ENCODE peak calls at places on chromosomes 2 and 18, in nine cellular contexts. T, L, G, C, I, M, W, K and F are unnamed samples.

GRCh38 chr18:10168477-10168876 is 254.7 kb downstream of the VAPA start:
- DNase-seq in T (peak), L (no peak), G (no peak), C (no peak), I (no peak), M (no peak), W (no peak), K (no peak), F (no peak)

GRCh38 chr18:4631239-4631638 is 176.1 kb upstream of the DLGAP1 start:
- DNase-seq in T (no peak), L (no peak), G (no peak), C (no peak), I (no peak), M (no peak), W (no peak), K (no peak), F (no peak)

GRCh38 chr18:77807650-77808049 is 558.0 kb downstream of the GALR1 start:
- DNase-seq in T (no peak), L (no peak), G (no peak), C (no peak), I (no peak), M (no peak), W (no peak), K (no peak), F (no peak)

GRCh38 chr2:193584001-193584400 is 1389.3 kb upstream of the TMEFF2 start:
- DNase-seq in T (no peak), L (no peak), G (peak), C (no peak), I (no peak), M (no peak), W (peak), K (no peak), F (no peak)

GRCh38 chr2:96685285-96685591 is 42.7 kb downstream of the FER1L5 start:
- DNase-seq in T (peak), L (no peak), G (no peak), C (peak), I (no peak), M (no peak), W (peak), K (no peak), F (no peak)

GRCh38 chr2:130357864-130358263 is 2.0 kb downstream of the PTPN18 start:
- DNase-seq in T (no peak), L (no peak), G (no peak), C (no peak), I (no peak), M (no peak), W (no peak), K (no peak), F (no peak)

GRCh38 chr2:63058742-63059433 is 8.3 kb downstream of the OTX1 start:
- DNase-seq in T (no peak), L (no peak), G (no peak), C (no peak), I (no peak), M (no peak), W (no peak), K (no peak), F (no peak)

GRCh38 chr2:128032092-128032491 is 4.2 kb upstream of the SAP130 start:
- DNase-seq in T (no peak), L (no peak), G (no peak), C (no peak), I (no peak), M (no peak), W (no peak), K (no peak), F (no peak)

GRCh38 chr2:102110596-102111334 is 31.8 kb upstream of the IL1R1 start:
- DNase-seq in T (no peak), L (no peak), G (no peak), C (peak), I (peak), M (no peak), W (no peak), K (no peak), F (no peak)

GRCh38 chr2:46327627-46328026 is 30.4 kb downstream of the EPAS1 start:
- DNase-seq in T (no peak), L (no peak), G (no peak), C (no peak), I (no peak), M (no peak), W (no peak), K (no peak), F (no peak)

GRCh38 chr18:80037300-80037699 is 3.1 kb downstream of the RBFA start:
- DNase-seq in T (no peak), L (no peak), G (no peak), C (no peak), I (no peak), M (no peak), W (peak), K (no peak), F (no peak)

GRCh38 chr18:48940854-48941531 is 9.8 kb downstream of the SMAD7 start:
- DNase-seq in T (no peak), L (no peak), G (peak), C (no peak), I (peak), M (no peak), W (no peak), K (peak), F (no peak)

GRCh38 chr2:96148410-96149217 is 3.4 kb upstream of the DUSP2 start:
- DNase-seq in T (no peak), L (no peak), G (peak), C (peak), I (peak), M (peak), W (peak), K (peak), F (peak)

GRCh38 chr2:120625865-120626560 is 109.7 kb upstream of the GLI2 start:
- DNase-seq in T (peak), L (no peak), G (no peak), C (peak), I (no peak), M (no peak), W (no peak), K (no peak), F (no peak)

GRCh38 chr2:129253461-129253812 is 726.0 kb upstream of the RAB6C start:
- DNase-seq in T (no peak), L (peak), G (peak), C (peak), I (peak), M (no peak), W (peak), K (no peak), F (no peak)

GRCh38 chr2:188244383-188244782 is 47.3 kb upstream of the GULP1 start:
- DNase-seq in T (no peak), L (no peak), G (no peak), C (no peak), I (no peak), M (no peak), W (no peak), K (no peak), F (peak)

GRCh38 chr2:1594281-1595171 is 149.8 kb downstream of the PXDN start:
- DNase-seq in T (peak), L (no peak), G (no peak), C (no peak), I (no peak), M (no peak), W (peak), K (no peak), F (no peak)

GRCh38 chr18:9808530-9809241 is 77.1 kb upstream of the TXNDC2 start:
- DNase-seq in T (no peak), L (no peak), G (no peak), C (no peak), I (peak), M (peak), W (no peak), K (no peak), F (no peak)

GRCh38 chr2:181780159-181781081 is 100.1 kb upstream of the NEUROD1 start:
- DNase-seq in T (peak), L (peak), G (peak), C (no peak), I (peak), M (no peak), W (no peak), K (no peak), F (no peak)

GRCh38 chr18:3305354-3305762 is 43.4 kb downstream of the MYL12B start:
- DNase-seq in T (no peak), L (no peak), G (peak), C (no peak), I (no peak), M (no peak), W (no peak), K (no peak), F (peak)

GRCh38 chr2:14401838-14402237 is 230.7 kb upstream of the LRATD1 start:
- DNase-seq in T (peak), L (no peak), G (no peak), C (no peak), I (no peak), M (no peak), W (no peak), K (no peak), F (no peak)

GRCh38 chr2:239318091-239318725 is 82.6 kb downstream of the HDAC4 start:
- DNase-seq in T (no peak), L (no peak), G (no peak), C (no peak), I (no peak), M (no peak), W (no peak), K (no peak), F (no peak)

GRCh38 chr2:74863802-74864248 is 29.9 kb downstream of the HK2 start:
- DNase-seq in T (no peak), L (no peak), G (no peak), C (no peak), I (no peak), M (no peak), W (no peak), K (no peak), F (no peak)

GRCh38 chr18:34767601-34768027 is 57.5 kb downstream of the DTNA start:
- DNase-seq in T (no peak), L (no peak), G (no peak), C (no peak), I (no peak), M (no peak), W (no peak), K (no peak), F (peak)

GRCh38 chr2:41510108-41510507 is 537.7 kb upstream of the PKDCC start:
- DNase-seq in T (no peak), L (no peak), G (no peak), C (no peak), I (no peak), M (no peak), W (no peak), K (no peak), F (no peak)

GRCh38 chr18:10560457-10561045 is 34.7 kb downstream of the NAPG start:
- DNase-seq in T (peak), L (peak), G (peak), C (peak), I (peak), M (peak), W (peak), K (peak), F (peak)

GRCh38 chr18:37064187-37064586 is 235.3 kb downstream of the KIAA1328 start:
- DNase-seq in T (no peak), L (no peak), G (no peak), C (no peak), I (no peak), M (no peak), W (no peak), K (no peak), F (no peak)

GRCh38 chr18:74626311-74626874 is 28.7 kb downstream of the ZNF407 start:
- DNase-seq in T (no peak), L (no peak), G (no peak), C (no peak), I (no peak), M (no peak), W (no peak), K (no peak), F (no peak)

GRCh38 chr2:172273910-172274571 is 153.3 kb upstream of the ITGA6 start:
- DNase-seq in T (peak), L (no peak), G (peak), C (no peak), I (no peak), M (no peak), W (peak), K (no peak), F (no peak)

GRCh38 chr2:134127496-134127895 is 126.4 kb upstream of the MGAT5 start:
- DNase-seq in T (no peak), L (no peak), G (no peak), C (no peak), I (no peak), M (no peak), W (no peak), K (no peak), F (no peak)

GRCh38 chr18:55327454-55327853 is 260.5 kb downstream of the TCF4 start:
- DNase-seq in T (no peak), L (no peak), G (no peak), C (no peak), I (no peak), M (no peak), W (no peak), K (no peak), F (no peak)

GRCh38 chr18:36333418-36333817 is 35.9 kb downstream of the FHOD3 start:
- DNase-seq in T (no peak), L (no peak), G (no peak), C (no peak), I (no peak), M (no peak), W (no peak), K (no peak), F (no peak)

GRCh38 chr2:235864746-235865535 is 303.2 kb downstream of the GBX2 start:
- DNase-seq in T (no peak), L (no peak), G (no peak), C (no peak), I (no peak), M (no peak), W (no peak), K (no peak), F (no peak)

GRCh38 chr2:85264471-85264870 is 63.3 kb downstream of the TGOLN2 start:
- DNase-seq in T (no peak), L (no peak), G (no peak), C (no peak), I (no peak), M (no peak), W (no peak), K (no peak), F (peak)

GRCh38 chr2:215528555-215528954 is 92.7 kb upstream of the FN1 start:
- DNase-seq in T (no peak), L (no peak), G (no peak), C (no peak), I (no peak), M (no peak), W (no peak), K (no peak), F (peak)

GRCh38 chr2:29723255-29724001 is 198.0 kb downstream of the ALK start:
- DNase-seq in T (no peak), L (no peak), G (no peak), C (peak), I (no peak), M (no peak), W (no peak), K (no peak), F (no peak)

GRCh38 chr18:60064271-60064670 is 164.5 kb downstream of the PMAIP1 start:
- DNase-seq in T (no peak), L (no peak), G (no peak), C (no peak), I (no peak), M (no peak), W (no peak), K (no peak), F (no peak)